ENCODE peak calls at places on chromosome 14, in seven cellular contexts. O is IMR-90, K is H9, L is neuronal stem cell, N is mesendoderm, Y is trophoblast cell, X is H1. Z is an unnamed sample.

GRCh38 chr14:24116111-24116809 is 1.5 kb upstream of the NRL start:
- DNase-seq in O (no peak), K (no peak), L (no peak), N (no peak), Y (no peak), X (no peak), Z (no peak)

GRCh38 chr14:65346895-65347294 is 65.6 kb upstream of the FUT8 start:
- DNase-seq in O (no peak), K (no peak), L (no peak), N (no peak), Y (no peak), X (no peak), Z (no peak)

GRCh38 chr14:31219169-31219568 is 11.6 kb upstream of the HECTD1 start:
- DNase-seq in O (peak), K (no peak), L (no peak), N (no peak), Y (no peak), X (no peak), Z (no peak)

GRCh38 chr14:50285861-50286260 is 26.2 kb downstream of the L2HGDH start:
- DNase-seq in O (no peak), K (no peak), L (no peak), N (no peak), Y (no peak), X (no peak), Z (no peak)

GRCh38 chr14:81767266-81767987 is 233.8 kb upstream of the SEL1L start:
- DNase-seq in O (no peak), K (no peak), L (peak), N (peak), Y (no peak), X (no peak), Z (no peak)

GRCh38 chr14:59356298-59356697 is 108.9 kb downstream of the GPR135 start:
- DNase-seq in O (no peak), K (no peak), L (no peak), N (no peak), Y (peak), X (no peak), Z (no peak)

GRCh38 chr14:35138585-35138984 is 16.2 kb downstream of the PRORP start:
- DNase-seq in O (no peak), K (no peak), L (no peak), N (no peak), Y (no peak), X (no peak), Z (no peak)

GRCh38 chr14:22225526-22226133 is 363.4 kb downstream of the DAD1 start:
- DNase-seq in O (peak), K (no peak), L (no peak), N (no peak), Y (peak), X (no peak), Z (peak)

GRCh38 chr14:65354715-65355114 is 57.8 kb upstream of the FUT8 start:
- DNase-seq in O (no peak), K (no peak), L (no peak), N (no peak), Y (no peak), X (no peak), Z (no peak)

GRCh38 chr14:67313153-67313552 is 46.5 kb downstream of the ATP6V1D start:
- DNase-seq in O (no peak), K (no peak), L (no peak), N (no peak), Y (no peak), X (no peak), Z (no peak)

GRCh38 chr14:44639986-44640385 is 132.9 kb upstream of the FSCB start:
- DNase-seq in O (no peak), K (no peak), L (no peak), N (no peak), Y (no peak), X (no peak), Z (peak)

GRCh38 chr14:19801118-19801464 is 2.5 kb upstream of the OR4N2 start:
- DNase-seq in O (no peak), K (no peak), L (no peak), N (no peak), Y (no peak), X (no peak), Z (no peak)

GRCh38 chr14:60724080-60724618 is at the start of gene SIX4:
- DNase-seq in O (peak), K (peak), L (peak), N (peak), Y (peak), X (peak), Z (peak)

GRCh38 chr14:80278293-80279037 is 67.2 kb upstream of the DIO2 start:
- DNase-seq in O (peak), K (no peak), L (no peak), N (no peak), Y (no peak), X (no peak), Z (peak)

GRCh38 chr14:104037074-104037473 is 48.4 kb upstream of the ASPG start:
- DNase-seq in O (no peak), K (no peak), L (no peak), N (no peak), Y (no peak), X (no peak), Z (no peak)

GRCh38 chr14:105153739-105154475 is 14.7 kb downstream of the JAG2 start:
- DNase-seq in O (no peak), K (no peak), L (no peak), N (no peak), Y (no peak), X (no peak), Z (no peak)
- H2BK120ac ChIP-seq in O (no peak), K (no peak), L (no peak), N (no peak), Y (no peak), X (no peak), Z (no peak)

DNA sequence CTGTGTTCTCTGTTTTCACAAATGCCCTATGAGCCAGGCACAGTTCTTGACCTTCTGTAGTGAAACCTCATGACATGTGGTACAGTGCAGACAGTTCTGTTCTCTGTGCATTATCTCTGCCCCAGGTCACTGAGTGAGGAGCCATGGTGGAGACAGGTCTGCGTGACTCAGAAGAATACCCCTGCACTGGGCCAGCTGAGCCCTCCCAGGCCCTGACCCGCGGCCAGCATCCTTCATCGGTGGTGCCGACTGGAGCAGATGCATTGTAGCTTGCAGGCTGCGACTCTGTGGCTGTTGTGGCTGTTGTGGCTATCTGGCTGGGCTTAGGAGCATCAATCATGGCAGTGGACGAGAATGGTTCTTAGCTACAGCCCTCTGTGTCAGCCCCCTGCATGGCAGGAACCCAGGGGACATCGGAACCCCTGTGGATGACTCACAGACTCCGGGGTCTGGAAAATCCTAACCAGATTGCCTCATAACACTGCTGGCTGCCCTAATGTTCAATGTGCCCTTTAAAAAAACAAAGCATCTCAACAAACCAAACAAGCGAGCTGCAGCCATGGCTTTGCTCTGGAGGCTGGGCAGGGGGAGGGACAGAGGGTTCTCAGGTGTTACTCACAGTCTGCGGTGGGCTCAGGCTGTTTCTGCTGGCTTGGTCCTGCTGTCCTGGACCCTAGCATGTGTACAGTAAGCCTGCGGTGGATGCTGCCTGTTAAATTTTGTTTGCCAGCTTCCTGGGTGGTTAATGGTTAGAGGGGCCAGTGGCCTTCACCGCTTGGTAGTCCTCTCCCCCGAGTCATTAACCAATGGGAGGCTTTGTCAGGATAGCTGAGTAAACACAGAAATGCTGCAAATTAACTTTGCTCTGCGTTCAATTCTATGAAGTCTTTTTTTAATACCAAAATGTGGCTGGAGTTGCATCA is at the start of gene SERPINA6:
- DNase-seq in O (peak), K (no peak), L (no peak), N (no peak), Y (no peak), X (no peak), Z (no peak)
- H2AK5ac ChIP-seq in O (no peak), K (no peak), L (peak), N (no peak), Y (no peak), X (no peak), Z (no peak)

GRCh38 chr14:28361486-28361885 is 405.1 kb upstream of the FOXG1 start:
- DNase-seq in O (no peak), K (no peak), L (no peak), N (peak), Y (no peak), X (no peak), Z (no peak)
- H2BK120ac ChIP-seq in O (no peak), K (no peak), L (no peak), N (no peak), Y (no peak), X (no peak), Z (no peak)

GRCh38 chr14:76780875-76781647 is 19.8 kb downstream of the VASH1 start:
- DNase-seq in O (peak), K (peak), L (no peak), N (no peak), Y (no peak), X (no peak), Z (no peak)
- H2AK5ac ChIP-seq in O (no peak), K (no peak), L (no peak), N (no peak), Y (no peak), X (no peak), Z (no peak)

GRCh38 chr14:93880025-93880820 is 46.9 kb upstream of the FAM181A start:
- DNase-seq in O (no peak), K (no peak), L (no peak), N (peak), Y (no peak), X (no peak), Z (no peak)

GRCh38 chr14:93879362-93879983 is 47.7 kb upstream of the FAM181A start:
- DNase-seq in O (no peak), K (no peak), L (no peak), N (no peak), Y (no peak), X (no peak), Z (no peak)

GRCh38 chr14:93878251-93878650 is 48.9 kb upstream of the FAM181A start:
- DNase-seq in O (no peak), K (no peak), L (no peak), N (no peak), Y (no peak), X (no peak), Z (no peak)

DNA sequence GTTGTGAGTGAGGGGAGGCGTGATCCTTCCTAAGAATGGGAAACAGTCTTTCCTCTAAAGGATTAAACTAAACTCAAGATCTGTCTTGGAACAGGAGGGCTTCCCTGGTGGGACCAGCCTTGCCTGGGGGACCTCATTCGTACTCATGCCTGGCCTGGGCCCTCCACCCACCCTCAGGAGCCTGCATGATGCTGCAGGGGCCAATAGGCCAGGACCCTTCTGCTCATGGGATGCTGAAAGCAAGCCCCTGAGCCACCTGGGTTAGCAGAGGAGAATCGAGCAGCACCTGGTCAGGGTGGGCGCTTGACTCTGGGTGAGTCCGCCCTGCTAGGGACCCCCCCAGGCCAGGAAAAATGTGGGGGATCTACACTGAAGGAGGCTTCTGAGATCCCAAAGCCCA is 48.3 kb upstream of the FAM181A start:
- DNase-seq in O (no peak), K (no peak), L (no peak), N (no peak), Y (no peak), X (no peak), Z (no peak)
- H2BK120ac ChIP-seq in O (no peak), K (no peak), L (no peak), N (no peak), Y (no peak), X (no peak), Z (no peak)

DNA sequence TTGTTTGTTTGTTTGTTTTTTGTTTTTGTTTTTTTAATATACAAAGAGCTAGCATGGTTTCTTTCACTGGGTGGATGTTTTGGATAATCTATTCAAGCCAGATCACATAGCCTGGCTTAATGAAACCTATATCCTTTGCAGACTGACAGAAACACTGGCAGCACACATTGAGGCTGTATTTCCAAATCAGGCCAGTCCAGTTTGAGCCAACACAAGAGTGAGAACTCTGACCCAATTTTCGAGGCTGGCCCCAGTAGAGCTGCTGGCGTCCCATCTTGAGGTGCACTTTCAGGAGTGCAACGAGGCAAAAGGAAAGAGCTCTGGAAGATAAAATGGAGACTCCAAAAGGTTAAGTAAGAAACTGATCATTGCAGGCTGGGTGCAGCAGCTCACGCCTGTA is 43.9 kb upstream of the ACTN1 start:
- DNase-seq in O (no peak), K (no peak), L (no peak), N (no peak), Y (no peak), X (no peak), Z (no peak)
- H2AK5ac ChIP-seq in O (no peak), K (no peak), L (no peak), N (no peak), Y (no peak), X (no peak), Z (no peak)

GRCh38 chr14:28821993-28822392 is 55.4 kb downstream of the FOXG1 start:
- DNase-seq in O (no peak), K (no peak), L (no peak), N (no peak), Y (no peak), X (no peak), Z (no peak)
- H2BK120ac ChIP-seq in O (no peak), K (no peak), L (no peak), N (no peak), Y (no peak), X (no peak), Z (no peak)

GRCh38 chr14:70278281-70278680 is 81.2 kb downstream of the COX16 start:
- DNase-seq in O (no peak), K (no peak), L (no peak), N (no peak), Y (no peak), X (no peak), Z (no peak)

GRCh38 chr14:70282666-70283065 is 76.8 kb downstream of the COX16 start:
- DNase-seq in O (no peak), K (no peak), L (no peak), N (no peak), Y (no peak), X (no peak), Z (no peak)

GRCh38 chr14:70281938-70282337 is 77.5 kb downstream of the COX16 start:
- DNase-seq in O (no peak), K (no peak), L (no peak), N (no peak), Y (peak), X (no peak), Z (no peak)

GRCh38 chr14:70280931-70281330 is 78.6 kb downstream of the COX16 start:
- DNase-seq in O (no peak), K (no peak), L (no peak), N (no peak), Y (peak), X (no peak), Z (no peak)
- H2AK5ac ChIP-seq in O (no peak), K (no peak), L (no peak), N (no peak), Y (no peak), X (no peak), Z (no peak)